ENCODE peak calls at places on chromosomes 16 and 17, in seven cellular contexts. H, N, T, P, R, I and E are unnamed samples.

GRCh38 chr17:62641101-62641500 is 13.6 kb downstream of the MRC2 start:
- DNase-seq in P (no peak), R (no peak), H (no peak), N (peak; percentile 4), T (no peak), I (no peak), E (no peak)

GRCh38 chr16:81522141-81522701 is 77.6 kb downstream of the CMIP start:
- DNase-seq in I (no peak), N (no peak), R (no peak), T (no peak), P (no peak), H (no peak), E (no peak)

GRCh38 chr16:11547517-11547916 is 39.2 kb downstream of the LITAF start:
- DNase-seq in T (no peak), H (no peak), R (no peak), I (no peak), P (no peak), N (no peak), E (no peak)

GRCh38 chr17:39765766-39766165 is 28.0 kb downstream of the GRB7 start:
- DNase-seq in H (no peak), P (no peak), T (no peak), R (no peak), I (no peak), N (no peak), E (no peak)

GRCh38 chr17:13230908-13231307 is 213.1 kb upstream of the ELAC2 start:
- DNase-seq in R (no peak), I (no peak), N (no peak), P (no peak), H (peak; percentile 26), T (no peak), E (no peak)

GRCh38 chr17:47205419-47205963 is 3.7 kb upstream of the MYL4 start:
- DNase-seq in T (peak; percentile 66), I (peak; percentile 38), N (no peak), R (no peak), H (peak; percentile 89), P (peak; percentile 11), E (peak; percentile 94)

GRCh38 chr16:67884684-67885083 is at the start of gene NRN1L:
- DNase-seq in I (peak; percentile 88), H (peak; percentile 91), T (peak; percentile 88), N (peak; percentile 96), P (peak; percentile 31), R (peak; percentile 61), E (no peak)

GRCh38 chr16:84505249-84506156 is 1.0 kb upstream of the MEAK7 start:
- DNase-seq in T (no peak), H (no peak), R (no peak), I (no peak), N (no peak), P (no peak), E (no peak)

GRCh38 chr17:40342575-40343058 is 21.9 kb downstream of the GJD3 start:
- DNase-seq in P (no peak), N (no peak), I (no peak), H (no peak), T (no peak), R (no peak), E (no peak)

GRCh38 chr17:82019905-82020873 is 2.5 kb downstream of the CENPX start:
- DNase-seq in H (peak; percentile 76), I (peak; percentile 68), N (peak; percentile 89), P (peak; percentile 56), T (no peak), R (peak; percentile 49), E (peak; percentile 14)

GRCh38 chr16:3646348-3646920 is 8.1 kb upstream of the DNASE1 start:
- DNase-seq in P (peak; percentile 47), N (peak; percentile 20), R (no peak), H (peak; percentile 53), I (no peak), T (peak; percentile 75), E (no peak)

GRCh38 chr17:79749156-79749815 is 18.5 kb downstream of the ENPP7 start:
- DNase-seq in R (no peak), H (no peak), I (no peak), T (no peak), N (no peak), P (no peak), E (peak; percentile 3)

GRCh38 chr16:46986896-46987295 is 13.4 kb upstream of the DNAJA2 start:
- DNase-seq in P (no peak), R (no peak), I (no peak), T (no peak), H (no peak), N (no peak), E (no peak)

GRCh38 chr16:13923703-13924298 is 3.8 kb downstream of the ERCC4 start:
- DNase-seq in R (peak; percentile 48), P (peak; percentile 40), T (no peak), H (peak; percentile 70), I (no peak), N (peak; percentile 37), E (peak; percentile 42)

GRCh38 chr17:17347234-17347955 is 44.2 kb downstream of the NT5M start:
- DNase-seq in I (no peak), H (no peak), R (no peak), N (no peak), P (no peak), T (no peak), E (no peak)

GRCh38 chr17:29155235-29155965 is 24.8 kb downstream of the MYO18A start:
- DNase-seq in P (no peak), I (no peak), R (peak; percentile 86), N (peak; percentile 28), H (peak; percentile 64), T (peak; percentile 70), E (peak; percentile 42)